ENCODE peak calls at places on chromosomes 1 and 21, in seven cellular contexts. Y is pancreas, F is left lobe of liver, A is Right ventricle myocardium inferior, M is heart right ventricle, R is natural killer cell, U is SK-N-SH treated with all-trans-retinoic acid at 6 μM for 48 hours. D is an unnamed sample.

GRCh38 chr1:19087737-19088594 is 122.1 kb downstream of the UBR4 start:
- ATAC-seq in Y (peak), F (no peak), A (no peak), M (no peak), R (no peak), U (no peak), D (peak)

GRCh38 chr1:95013948-95014574 is 58.7 kb downstream of the ALG14 start:
- ATAC-seq in Y (peak), F (peak), A (peak), M (peak), R (no peak), U (no peak), D (no peak)

GRCh38 chr1:185439727-185440415 is 122.8 kb upstream of the IVNS1ABP start:
- ATAC-seq in Y (peak), F (no peak), A (peak), M (peak), R (peak), U (no peak), D (peak)

GRCh38 chr1:177783052-177783451 is 186.8 kb downstream of the SEC16B start:
- ATAC-seq in Y (no peak), F (peak), A (no peak), M (no peak), R (no peak), U (no peak), D (no peak)

GRCh38 chr1:3035871-3036645 is 14.8 kb downstream of the ACTRT2 start:
- ATAC-seq in Y (no peak), F (no peak), A (no peak), M (no peak), R (no peak), U (no peak), D (no peak)

GRCh38 chr1:215776336-215776735 is 209.2 kb downstream of the KCTD3 start:
- ATAC-seq in Y (no peak), F (no peak), A (no peak), M (no peak), R (no peak), U (no peak), D (no peak)

GRCh38 chr1:237197470-237198425 is 155.8 kb downstream of the RYR2 start:
- ATAC-seq in Y (peak), F (no peak), A (peak), M (peak), R (no peak), U (no peak), D (no peak)

GRCh38 chr1:237574536-237574935 is 316.2 kb downstream of the ZP4 start:
- ATAC-seq in Y (no peak), F (no peak), A (no peak), M (peak), R (no peak), U (no peak), D (no peak)

GRCh38 chr21:33046455-33046854 is 20.7 kb downstream of the OLIG2 start:
- ATAC-seq in Y (no peak), F (no peak), A (no peak), M (no peak), R (no peak), U (no peak), D (no peak)

GRCh38 chr1:16018308-16018707 is 465 bp upstream of the HSPB7 start:
- ATAC-seq in Y (no peak), F (no peak), A (peak), M (peak), R (no peak), U (peak), D (no peak)

GRCh38 chr1:116961599-116961998 is 40.0 kb upstream of the CD101 start:
- ATAC-seq in Y (no peak), F (no peak), A (no peak), M (no peak), R (no peak), U (no peak), D (no peak)

GRCh38 chr1:107243461-107243860 is 102.6 kb downstream of the NTNG1 start:
- ATAC-seq in Y (no peak), F (no peak), A (no peak), M (no peak), R (no peak), U (no peak), D (no peak)

GRCh38 chr1:171582589-171582988 is 39.5 kb upstream of the MYOCOS start:
- ATAC-seq in Y (no peak), F (no peak), A (no peak), M (no peak), R (no peak), U (no peak), D (peak)

GRCh38 chr1:46585312-46585711 is 18.8 kb downstream of the MKNK1 start:
- ATAC-seq in Y (peak), F (no peak), A (no peak), M (no peak), R (no peak), U (no peak), D (no peak)

GRCh38 chr1:228900099-228900965 is 165.1 kb downstream of the RHOU start:
- ATAC-seq in Y (no peak), F (no peak), A (peak), M (no peak), R (no peak), U (no peak), D (no peak)

GRCh38 chr1:155466996-155467395 is 95.6 kb downstream of the ASH1L start:
- ATAC-seq in Y (peak), F (no peak), A (no peak), M (no peak), R (no peak), U (peak), D (no peak)

GRCh38 chr1:27382950-27383627 is at the start of gene CD164L2:
- ATAC-seq in Y (peak), F (peak), A (no peak), M (no peak), R (peak), U (no peak), D (no peak)

D was measured in activated CD4-positive, CD25-positive, alpha-beta regulatory T cell treated with anti-CD3 and anti-CD28 coated beads, Interleukin-2, amount 50 U/mL, for 24 hours.